ENCODE peak calls at places on chromosomes 7 and 10, in ten cellular contexts. I, T, E, O, D, W, Z, K, N and X are unnamed samples.

GRCh38 chr7:78326189-78326588 is 527.6 kb downstream of the PHTF2 start:
- DNase-seq in I (no peak), T (peak), E (peak), O (no peak), D (no peak), W (no peak), Z (no peak), K (peak), N (no peak), X (no peak)

GRCh38 chr10:119597405-119598186 is 832 bp upstream of the TIAL1 start:
- DNase-seq in I (no peak), T (no peak), E (no peak), O (no peak), D (no peak), W (no peak), Z (no peak), K (no peak), N (no peak), X (no peak)

GRCh38 chr7:124779194-124779593 is 13.6 kb upstream of the GPR37 start:
- DNase-seq in I (no peak), T (no peak), E (no peak), O (no peak), D (no peak), W (no peak), Z (no peak), K (no peak), N (no peak), X (no peak)

GRCh38 chr10:29658984-29659769 is 24.4 kb upstream of the SVIL start:
- DNase-seq in I (peak), T (peak), E (peak), O (no peak), D (no peak), W (no peak), Z (peak), K (peak), N (peak), X (no peak)

GRCh38 chr7:6614941-6615737 is at the start of gene ZNF853:
- DNase-seq in I (no peak), T (no peak), E (no peak), O (no peak), D (peak), W (peak), Z (no peak), K (no peak), N (no peak), X (no peak)

GRCh38 chr7:157384301-157384700 is 47.5 kb downstream of the DNAJB6 start:
- DNase-seq in I (no peak), T (no peak), E (peak), O (no peak), D (no peak), W (no peak), Z (no peak), K (peak), N (no peak), X (no peak)

GRCh38 chr7:8441106-8441590 is 7.7 kb downstream of the NXPH1 start:
- DNase-seq in I (no peak), T (no peak), E (no peak), O (no peak), D (no peak), W (no peak), Z (no peak), K (no peak), N (no peak), X (no peak)

GRCh38 chr7:25260862-25261454 is 32.7 kb upstream of the NPVF start:
- DNase-seq in I (no peak), T (peak), E (peak), O (no peak), D (no peak), W (no peak), Z (no peak), K (no peak), N (no peak), X (no peak)

GRCh38 chr10:85612833-85613232 is 753.8 kb downstream of the GRID1 start:
- DNase-seq in I (no peak), T (no peak), E (no peak), O (no peak), D (no peak), W (no peak), Z (no peak), K (no peak), N (no peak), X (no peak)

GRCh38 chr7:28748934-28749584 is 209.1 kb downstream of the TRIL start:
- DNase-seq in I (no peak), T (peak), E (peak), O (no peak), D (no peak), W (no peak), Z (peak), K (peak), N (no peak), X (no peak)

DNA sequence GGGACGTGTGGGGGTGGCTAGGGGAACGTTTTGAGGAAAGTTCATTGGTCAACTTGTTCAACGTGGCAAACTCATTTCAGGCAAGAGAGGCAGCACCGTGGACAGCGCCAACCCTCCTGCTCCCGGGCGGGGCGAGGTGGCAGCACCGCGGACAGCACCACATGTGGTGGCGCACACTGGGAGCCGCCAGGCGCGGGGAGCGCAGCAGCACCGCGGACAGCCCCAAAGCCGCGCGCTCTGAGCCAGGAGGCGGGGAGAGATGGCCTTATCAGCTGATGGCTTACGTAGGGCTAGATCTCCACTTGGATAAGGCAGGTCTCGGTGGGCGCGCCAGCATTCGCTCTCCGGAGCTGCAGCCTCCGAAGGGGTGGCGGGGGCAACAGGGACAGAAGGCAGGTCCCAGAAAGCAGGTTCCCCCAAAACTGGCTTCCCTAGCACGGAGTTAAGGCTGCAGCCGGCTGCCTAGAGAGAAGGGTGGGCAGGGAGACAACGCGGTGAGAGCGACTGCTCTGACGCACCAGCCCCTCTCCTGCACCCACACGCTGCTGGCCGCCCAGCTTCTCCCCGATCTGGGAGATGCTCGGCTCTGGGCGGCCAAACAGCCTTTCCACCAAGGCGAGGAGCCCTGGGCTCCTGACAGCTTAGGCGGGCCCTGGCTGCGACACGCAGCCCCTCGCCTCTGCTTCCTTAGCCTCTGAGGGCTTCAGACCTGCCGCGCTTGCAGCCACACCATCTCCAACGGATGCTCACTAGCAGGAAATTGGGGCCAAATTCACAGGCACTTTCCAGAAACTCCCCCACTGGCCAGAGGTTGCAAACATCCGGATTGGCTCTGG is at the start of gene HTR5A:
- DNase-seq in I (peak), T (peak), E (peak), O (peak), D (peak), W (peak), Z (peak), K (peak), N (peak), X (peak)
- TF ChIP-seq CTCF in I (no peak), T (no peak), E (peak), O (no peak), D (peak), W (peak), Z (no peak), K (no peak), N (no peak), X (peak)

GRCh38 chr10:96360331-96360730 is 1.5 kb upstream of the OPALIN start:
- DNase-seq in I (no peak), T (no peak), E (no peak), O (no peak), D (no peak), W (no peak), Z (no peak), K (no peak), N (no peak), X (no peak)
- TF ChIP-seq CTCF in I (no peak), T (no peak), E (no peak), O (no peak), D (no peak), W (no peak), Z (no peak), K (no peak), N (no peak), X (no peak)

DNA sequence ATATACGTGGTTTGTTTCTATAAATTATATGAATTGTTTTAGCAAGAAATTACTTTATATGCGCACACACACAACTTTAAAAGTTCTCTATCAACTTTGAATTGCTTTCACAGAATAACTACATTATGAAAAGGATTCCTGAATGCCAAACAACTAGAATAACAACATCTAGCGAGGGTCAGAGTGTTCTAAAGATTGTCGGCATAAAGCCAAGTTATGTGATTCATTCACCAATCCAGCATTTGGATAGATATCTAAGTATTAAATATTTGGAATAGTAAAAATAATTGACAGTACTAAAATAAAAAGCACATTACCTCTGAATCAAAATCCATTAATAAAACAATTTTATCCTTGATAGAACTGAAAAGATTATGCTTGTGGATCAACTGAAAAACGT is 125.3 kb upstream of the AMPH start:
- DNase-seq in I (no peak), T (peak), E (peak), O (no peak), D (no peak), W (no peak), Z (no peak), K (peak), N (no peak), X (no peak)
- TF ChIP-seq CTCF in I (no peak), T (no peak), E (no peak), O (no peak), D (no peak), W (no peak), Z (no peak), K (no peak), N (no peak), X (no peak)

DNA sequence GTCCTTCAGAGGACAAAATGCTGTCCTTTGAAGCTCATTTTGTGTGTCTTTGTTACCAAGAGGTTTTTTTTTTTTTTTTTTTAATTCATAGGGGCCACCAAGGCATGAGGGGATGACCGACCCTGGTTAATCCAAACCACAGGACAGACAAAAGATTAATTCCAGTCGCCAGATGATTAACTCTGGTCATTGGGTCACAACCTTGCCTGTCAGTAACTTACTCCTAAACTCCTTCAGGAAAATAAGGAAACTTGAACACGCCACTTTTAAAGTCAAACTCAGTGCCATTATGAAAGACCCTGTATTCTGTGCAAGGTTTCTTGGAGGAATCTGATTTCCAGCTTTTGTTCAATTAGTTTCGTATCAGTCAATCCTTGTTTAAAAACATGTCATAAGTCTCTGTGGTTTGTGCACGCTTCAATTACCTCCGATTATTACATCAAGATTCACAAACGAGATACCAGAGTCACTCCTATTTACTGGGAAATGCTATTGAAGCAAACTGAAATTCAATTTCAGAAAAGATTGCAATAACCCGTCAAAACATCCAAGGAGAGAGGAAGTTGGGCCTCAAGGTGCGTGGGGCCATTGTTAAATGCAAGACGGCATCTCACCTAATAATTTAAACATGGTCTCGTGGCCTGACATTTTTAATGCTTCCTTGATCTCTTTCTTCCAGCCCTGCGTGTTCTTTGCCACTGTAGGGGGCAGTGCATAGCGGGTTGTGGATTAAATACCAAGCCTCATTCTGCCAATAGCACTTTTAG is 44.0 kb downstream of the NRP1 start:
- DNase-seq in I (no peak), T (no peak), E (no peak), O (no peak), D (no peak), W (no peak), Z (no peak), K (no peak), N (no peak), X (no peak)
- TF ChIP-seq CTCF in I (no peak), T (peak), E (peak), O (no peak), D (no peak), W (no peak), Z (no peak), K (no peak), N (no peak), X (peak)

GRCh38 chr7:3193721-3194120 is 107.3 kb upstream of the SDK1 start:
- DNase-seq in I (no peak), T (no peak), E (no peak), O (no peak), D (no peak), W (no peak), Z (no peak), K (no peak), N (no peak), X (peak)

GRCh38 chr7:3195160-3195559 is 105.9 kb upstream of the SDK1 start:
- DNase-seq in I (no peak), T (no peak), E (no peak), O (no peak), D (no peak), W (no peak), Z (no peak), K (no peak), N (no peak), X (no peak)

GRCh38 chr7:3196629-3197028 is 104.4 kb upstream of the SDK1 start:
- DNase-seq in I (no peak), T (no peak), E (no peak), O (no peak), D (no peak), W (no peak), Z (no peak), K (no peak), N (no peak), X (no peak)

GRCh38 chr7:3197567-3198212 is 103.4 kb upstream of the SDK1 start:
- DNase-seq in I (no peak), T (no peak), E (no peak), O (no peak), D (no peak), W (no peak), Z (no peak), K (no peak), N (no peak), X (no peak)

DNA sequence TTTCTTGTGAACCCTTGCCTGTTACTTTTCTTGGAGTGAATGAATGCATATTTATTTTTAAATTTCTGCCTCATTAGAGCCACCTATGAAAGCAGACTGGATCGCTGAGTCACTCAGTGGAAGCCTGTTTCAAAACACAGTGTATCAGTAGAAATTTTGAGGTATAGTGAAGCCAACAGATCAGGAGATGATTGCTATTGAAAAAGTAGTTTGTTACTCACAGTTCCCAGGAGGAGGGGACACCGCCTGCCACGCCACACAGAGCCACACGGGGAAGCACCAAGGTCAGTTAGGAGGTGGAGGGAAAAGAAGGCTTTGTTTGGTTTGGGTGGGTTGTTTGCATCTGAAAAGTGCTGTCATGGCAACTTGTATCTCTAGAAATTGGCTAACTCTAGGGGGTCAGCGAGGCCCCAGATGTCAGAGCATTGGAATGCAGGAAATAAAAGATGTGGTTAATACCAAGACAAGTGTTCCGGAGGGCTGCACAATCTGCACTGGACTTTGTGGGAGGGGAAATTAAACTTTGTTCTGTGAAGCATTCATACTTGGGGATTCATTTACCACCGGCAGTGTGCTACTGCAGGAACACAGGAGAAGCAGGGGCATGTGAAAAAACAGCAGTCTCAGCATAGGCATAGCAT is 106.4 kb upstream of the SDK1 start:
- DNase-seq in I (no peak), T (peak), E (peak), O (no peak), D (peak), W (no peak), Z (no peak), K (peak), N (no peak), X (no peak)
- TF ChIP-seq CTCF in I (no peak), T (peak), E (peak), O (no peak), D (peak), W (peak), Z (no peak), K (no peak), N (peak), X (peak)

DNA sequence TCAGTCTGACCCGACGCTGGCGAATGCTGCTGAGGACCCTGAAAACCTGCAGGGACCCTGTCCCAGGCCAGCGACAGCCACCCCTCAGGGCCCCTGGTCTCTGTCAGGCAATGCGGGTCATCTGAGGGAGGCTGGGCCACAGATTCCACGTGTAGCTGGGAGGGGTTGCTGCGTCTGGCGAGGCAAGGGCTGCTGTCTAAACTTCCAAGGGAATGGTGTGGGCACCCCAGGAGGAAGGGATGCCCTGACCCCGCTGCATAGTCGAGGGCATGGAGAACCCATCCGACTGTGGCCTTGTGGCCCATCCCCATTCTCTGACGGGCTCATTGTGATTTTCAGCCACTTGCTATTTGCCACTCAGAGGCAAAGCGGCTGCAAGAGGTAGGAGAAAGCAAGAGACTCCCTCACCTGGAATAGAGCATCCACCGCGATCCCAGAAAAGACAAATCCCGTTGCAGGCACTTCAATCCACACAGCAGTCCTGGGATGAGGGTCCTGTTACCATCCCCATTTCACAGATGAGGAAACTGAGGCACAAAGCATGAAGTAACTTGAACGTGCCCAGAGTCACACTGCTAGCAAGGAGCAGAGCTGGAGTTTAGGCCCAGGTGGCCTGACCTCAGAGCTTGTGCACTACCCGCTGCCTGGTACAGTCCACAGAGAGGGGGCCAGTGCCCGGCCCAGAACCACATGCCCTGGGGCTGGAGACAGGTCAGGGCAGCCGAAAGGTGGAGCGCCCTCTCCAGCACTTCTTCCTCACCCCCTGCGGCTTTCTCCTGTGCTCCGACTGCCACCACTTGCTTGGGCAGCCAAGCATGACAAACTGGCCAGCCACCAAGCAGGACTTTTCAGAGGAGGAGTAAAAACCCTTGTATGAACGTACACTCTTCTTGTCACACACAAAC is 163.8 kb upstream of the KLF14 start:
- DNase-seq in I (no peak), T (no peak), E (no peak), O (no peak), D (no peak), W (no peak), Z (peak), K (peak), N (no peak), X (no peak)
- TF ChIP-seq CTCF in I (no peak), T (no peak), E (no peak), O (no peak), D (no peak), W (no peak), Z (no peak), K (no peak), N (no peak), X (no peak)